ENCODE peak calls at places on chromosomes 16 and 17, in seven cellular contexts. F, V, H, A, R, K and D are unnamed samples.

GRCh38 chr17:71828182-71828596 is 292.6 kb upstream of the SOX9 start:
- DNase-seq in F (no peak), V (no peak), H (peak; percentile 75), A (no peak), R (peak; percentile 96), K (peak; percentile 97), D (no peak)

GRCh38 chr16:80274576-80275191 is 266.1 kb upstream of the DYNLRB2 start:
- DNase-seq in F (no peak), V (no peak), H (peak; percentile 93), A (no peak), R (peak; percentile 40), K (no peak), D (no peak)

GRCh38 chr17:30263552-30264333 is 28.0 kb downstream of the BLMH start:
- DNase-seq in F (no peak), V (no peak), H (peak; percentile 79), A (no peak), R (no peak), K (no peak), D (no peak)

GRCh38 chr17:40596261-40596919 is 31.1 kb upstream of the CCR7 start:
- DNase-seq in F (peak; percentile 68), V (peak; percentile 19), H (no peak), A (no peak), R (no peak), K (peak; percentile 54), D (peak; percentile 72)

GRCh38 chr17:79747508-79748295 is 17.0 kb downstream of the ENPP7 start:
- DNase-seq in F (no peak), V (no peak), H (no peak), A (no peak), R (peak; percentile 90), K (peak; percentile 79), D (no peak)

GRCh38 chr17:40735016-40735415 is 20.1 kb downstream of the KRT25 start:
- DNase-seq in F (no peak), V (no peak), H (no peak), A (no peak), R (no peak), K (no peak), D (no peak)

GRCh38 chr17:10844667-10845387 is 6.9 kb upstream of the PIRT start:
- DNase-seq in F (peak; percentile 84), V (peak; percentile 48), H (peak; percentile 28), A (peak; percentile 57), R (peak; percentile 81), K (peak; percentile 87), D (peak; percentile 70)

GRCh38 chr16:23754594-23755483 is at the start of gene CHP2:
- DNase-seq in F (no peak), V (no peak), H (no peak), A (no peak), R (peak; percentile 23), K (peak; percentile 63), D (no peak)

GRCh38 chr17:37741334-37742113 is 3.3 kb downstream of the HNF1B start:
- DNase-seq in F (no peak), V (no peak), H (no peak), A (peak; percentile 28), R (no peak), K (no peak), D (no peak)

GRCh38 chr16:81608515-81609209 is 164.1 kb downstream of the CMIP start:
- DNase-seq in F (no peak), V (no peak), H (peak; percentile 81), A (peak; percentile 79), R (peak; percentile 32), K (no peak), D (peak; percentile 36)

GRCh38 chr16:76946879-76947278 is 244.1 kb upstream of the MON1B start:
- DNase-seq in F (no peak), V (peak; percentile 2), H (peak; percentile 80), A (peak; percentile 82), R (no peak), K (no peak), D (no peak)

GRCh38 chr17:9361572-9361955 is 214.1 kb downstream of the STX8 start:
- DNase-seq in F (no peak), V (no peak), H (no peak), A (no peak), R (no peak), K (no peak), D (no peak)

GRCh38 chr17:57499648-57500049 is 243.3 kb downstream of the MSI2 start:
- DNase-seq in F (no peak), V (no peak), H (peak; percentile 49), A (peak; percentile 46), R (no peak), K (no peak), D (no peak)

GRCh38 chr17:78127240-78127887 is 1.2 kb downstream of the TMC6 start:
- DNase-seq in F (peak; percentile 93), V (no peak), H (no peak), A (peak; percentile 45), R (peak; percentile 50), K (no peak), D (peak; percentile 89)

GRCh38 chr17:35486920-35487727 is 38.6 kb upstream of the SLFN13 start:
- DNase-seq in F (no peak), V (no peak), H (peak; percentile 64), A (peak; percentile 35), R (no peak), K (peak; percentile 13), D (no peak)

GRCh38 chr17:63171428-63172205 is 205.6 kb downstream of the TANC2 start:
- DNase-seq in F (no peak), V (no peak), H (peak; percentile 81), A (peak; percentile 46), R (no peak), K (no peak), D (no peak)

GRCh38 chr17:44279586-44280344 is 11.8 kb upstream of the SLC4A1 start:
- DNase-seq in F (no peak), V (no peak), H (peak; percentile 79), A (peak; percentile 96), R (no peak), K (peak; percentile 89), D (peak; percentile 12)

GRCh38 chr17:66459811-66460270 is 157.4 kb downstream of the PRKCA start:
- DNase-seq in F (no peak), V (peak; percentile 77), H (peak; percentile 98), A (peak; percentile 99), R (no peak), K (no peak), D (no peak)

GRCh38 chr17:57956311-57957119 is 1.3 kb upstream of the CUEDC1 start:
- DNase-seq in F (peak; percentile 79), V (no peak), H (no peak), A (no peak), R (no peak), K (peak; percentile 53), D (peak; percentile 54)

GRCh38 chr17:75542184-75542583 is 16.7 kb downstream of the LLGL2 start:
- DNase-seq in F (no peak), V (no peak), H (no peak), A (no peak), R (no peak), K (no peak), D (no peak)

GRCh38 chr17:80146121-80147034 is 550 bp downstream of the EIF4A3 start:
- DNase-seq in F (peak; percentile 72), V (no peak), H (no peak), A (peak; percentile 45), R (peak; percentile 75), K (peak; percentile 59), D (peak; percentile 71)

DNA sequence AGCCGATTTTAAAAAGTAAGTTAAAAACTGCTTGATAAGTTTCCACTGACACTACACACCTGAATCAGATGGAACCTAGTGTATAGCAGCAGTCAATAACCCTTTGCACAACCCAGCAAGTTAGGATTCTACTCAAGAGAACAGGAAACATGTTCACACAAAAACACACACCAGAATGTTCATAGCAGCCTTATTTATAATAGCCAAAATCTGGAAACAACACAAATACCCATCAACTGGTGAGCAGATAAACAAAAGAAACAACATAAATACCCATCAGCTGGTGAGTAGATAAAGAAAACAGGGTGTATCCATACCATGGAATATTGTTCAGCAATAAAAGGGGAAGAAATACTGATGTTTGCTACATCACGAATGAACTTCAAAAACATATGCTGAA is 2.7 kb upstream of the CDH11 start:
- DNase-seq in F (no peak), V (no peak), H (no peak), A (peak; percentile 32), R (no peak), K (no peak), D (no peak)
- H2AFZ ChIP-seq in F (no peak overlapping the region), V (no peak overlapping the region), H (no peak overlapping the region), A (no peak overlapping the region), R (no peak overlapping the region), K (no peak overlapping the region), D (no peak overlapping the region)

GRCh38 chr17:3513305-3514035 is 37.7 kb downstream of the ASPA start:
- DNase-seq in F (no peak), V (no peak), H (no peak), A (no peak), R (peak; percentile 17), K (no peak), D (no peak)

GRCh38 chr17:3514873-3515272 is 39.1 kb downstream of the ASPA start:
- DNase-seq in F (no peak), V (no peak), H (no peak), A (no peak), R (no peak), K (no peak), D (no peak)

GRCh38 chr17:3512512-3513171 is 36.8 kb downstream of the ASPA start:
- DNase-seq in F (no peak), V (no peak), H (peak; percentile 36), A (no peak), R (peak; percentile 77), K (peak; percentile 46), D (no peak)

GRCh38 chr17:3510090-3510489 is 34.3 kb downstream of the ASPA start:
- DNase-seq in F (no peak), V (no peak), H (no peak), A (no peak), R (no peak), K (peak; percentile 32), D (no peak)

GRCh38 chr17:3511841-3512511 is 36.2 kb downstream of the ASPA start:
- DNase-seq in F (no peak), V (no peak), H (no peak), A (no peak), R (no peak), K (no peak), D (no peak)
- H3K4me2 ChIP-seq in F (no peak overlapping the region), V (no peak overlapping the region), H (no peak overlapping the region), A (no peak overlapping the region), R (peak overlapping the region; percentile 43), K (no peak overlapping the region), D (no peak overlapping the region)

GRCh38 chr17:2996938-2997670 is 66.3 kb downstream of the OR1D5 start:
- DNase-seq in F (no peak), V (no peak), H (no peak), A (no peak), R (no peak), K (no peak), D (no peak)

GRCh38 chr17:2994441-2994840 is 69.0 kb downstream of the OR1D5 start:
- DNase-seq in F (no peak), V (no peak), H (no peak), A (no peak), R (no peak), K (no peak), D (no peak)

GRCh38 chr17:2990396-2990795 is 73.0 kb downstream of the OR1D5 start:
- DNase-seq in F (no peak), V (no peak), H (no peak), A (no peak), R (no peak), K (no peak), D (no peak)

GRCh38 chr17:2995362-2995761 is 68.0 kb downstream of the OR1D5 start:
- DNase-seq in F (no peak), V (no peak), H (no peak), A (no peak), R (no peak), K (no peak), D (no peak)

GRCh38 chr17:2996208-2996855 is 67.1 kb downstream of the OR1D5 start:
- DNase-seq in F (no peak), V (no peak), H (no peak), A (no peak), R (no peak), K (no peak), D (no peak)
- H2AFZ ChIP-seq in F (no peak overlapping the region), V (no peak overlapping the region), H (no peak overlapping the region), A (no peak overlapping the region), R (no peak overlapping the region), K (no peak overlapping the region), D (no peak overlapping the region)

GRCh38 chr16:73315645-73316044 is 267.7 kb upstream of the ZFHX3 start:
- DNase-seq in F (peak; percentile 68), V (no peak), H (no peak), A (no peak), R (no peak), K (no peak), D (peak; percentile 55)
- H3K4me2 ChIP-seq in F (no peak overlapping the region), V (no peak overlapping the region), H (no peak overlapping the region), A (no peak overlapping the region), R (no peak overlapping the region), K (no peak overlapping the region), D (peak overlapping the region; percentile 36)